ENCODE peak calls at places on chromosomes 4 and X, in four cellular contexts. K, I, C and R are unnamed samples.

GRCh38 chrX:46686003-46686645 is 72.8 kb downstream of the SLC9A7 start:
- DNase-seq in K (no peak), I (no peak), C (peak), R (no peak)

GRCh38 chr4:82753238-82753637 is 45.4 kb downstream of the SCD5 start:
- DNase-seq in K (no peak), I (no peak), C (no peak), R (no peak)

GRCh38 chrX:1554469-1555210 is 17.7 kb upstream of the P2RY8 start:
- DNase-seq in K (no peak), I (no peak), C (no peak), R (no peak)

GRCh38 chr4:142380052-142380598 is 466.0 kb downstream of the INPP4B start:
- DNase-seq in K (no peak), I (no peak), C (no peak), R (no peak)

GRCh38 chr4:16194199-16194598 is 32.1 kb downstream of the TAPT1 start:
- DNase-seq in K (no peak), I (no peak), C (peak), R (no peak)

GRCh38 chr4:102344520-102344954 is 745 bp downstream of the SLC39A8 start:
- DNase-seq in K (no peak), I (peak), C (peak), R (no peak)

GRCh38 chrX:27619975-27620374 is 29.8 kb downstream of the DCAF8L2 start:
- DNase-seq in K (no peak), I (no peak), C (peak), R (no peak)

GRCh38 chrX:129540725-129541184 is 696 bp downstream of the OCRL start:
- DNase-seq in K (no peak), I (no peak), C (no peak), R (no peak)

GRCh38 chrX:154607370-154607769 is 11.7 kb downstream of the CTAG1B start:
- DNase-seq in K (no peak), I (no peak), C (no peak), R (no peak)

GRCh38 chrX:154026136-154026806 is 6.6 kb upstream of the IRAK1 start:
- DNase-seq in K (no peak), I (no peak), C (no peak), R (no peak)

GRCh38 chr4:150224896-150225591 is 146.8 kb downstream of the DCLK2 start:
- DNase-seq in K (no peak), I (no peak), C (peak), R (no peak)

GRCh38 chr4:85175190-85175589 is 208.7 kb upstream of the WDFY3 start:
- DNase-seq in K (no peak), I (no peak), C (no peak), R (no peak)

GRCh38 chr4:48738856-48739255 is 41.2 kb downstream of the FRYL start:
- DNase-seq in K (no peak), I (no peak), C (no peak), R (no peak)

GRCh38 chrX:131802836-131803626 is 220.1 kb upstream of the STK26 start:
- DNase-seq in K (no peak), I (peak), C (no peak), R (no peak)

GRCh38 chr4:120826449-120826848 is 96.1 kb downstream of the PRDM5 start:
- DNase-seq in K (no peak), I (no peak), C (no peak), R (no peak)

GRCh38 chr4:172726001-172726423 is 442.6 kb upstream of the GALNT7 start:
- DNase-seq in K (no peak), I (no peak), C (peak), R (no peak)

GRCh38 chr4:115187136-115187535 is 73.7 kb upstream of the NDST4 start:
- DNase-seq in K (no peak), I (no peak), C (peak), R (no peak)

GRCh38 chr4:65050786-65051185 is 619.5 kb downstream of the EPHA5 start:
- DNase-seq in K (no peak), I (no peak), C (no peak), R (no peak)

GRCh38 chrX:99271641-99272040 is 1138.4 kb downstream of the PCDH19 start:
- DNase-seq in K (no peak), I (no peak), C (no peak), R (no peak)

GRCh38 chr4:85495621-85496020 is 20.7 kb downstream of the ARHGAP24 start:
- DNase-seq in K (no peak), I (no peak), C (no peak), R (no peak)

GRCh38 chr4:80788798-80789197 is 241.7 kb upstream of the BMP3 start:
- DNase-seq in K (no peak), I (no peak), C (peak), R (no peak)

GRCh38 chrX:40095588-40096394 is 2.0 kb downstream of the BCOR start:
- DNase-seq in K (no peak), I (no peak), C (peak), R (no peak)

GRCh38 chr4:78784255-78784654 is 8.1 kb downstream of the BMP2K start:
- DNase-seq in K (no peak), I (no peak), C (peak), R (no peak)

GRCh38 chr4:103484521-103484920 is 235.3 kb downstream of the TACR3 start:
- DNase-seq in K (no peak), I (no peak), C (no peak), R (no peak)

GRCh38 chr4:10108391-10108790 is 8.2 kb downstream of the WDR1 start:
- DNase-seq in K (no peak), I (no peak), C (peak), R (no peak)

GRCh38 chr4:68466185-68466584 is 18.9 kb downstream of the TMPRSS11E start:
- DNase-seq in K (no peak), I (no peak), C (peak), R (peak)

GRCh38 chr4:10063544-10064300 is 42.4 kb upstream of the SLC2A9 start:
- DNase-seq in K (peak), I (no peak), C (peak), R (no peak)

GRCh38 chr4:108359130-108359709 is 190.5 kb upstream of the LEF1 start:
- DNase-seq in K (no peak), I (no peak), C (no peak), R (no peak)

GRCh38 chr4:108365551-108365950 is 196.8 kb upstream of the LEF1 start:
- DNase-seq in K (no peak), I (no peak), C (no peak), R (no peak)

GRCh38 chr4:108361886-108362285 is 193.2 kb upstream of the LEF1 start:
- DNase-seq in K (no peak), I (no peak), C (no peak), R (no peak)

GRCh38 chr4:108359936-108360681 is 191.4 kb upstream of the LEF1 start:
- DNase-seq in K (no peak), I (no peak), C (no peak), R (no peak)

DNA sequence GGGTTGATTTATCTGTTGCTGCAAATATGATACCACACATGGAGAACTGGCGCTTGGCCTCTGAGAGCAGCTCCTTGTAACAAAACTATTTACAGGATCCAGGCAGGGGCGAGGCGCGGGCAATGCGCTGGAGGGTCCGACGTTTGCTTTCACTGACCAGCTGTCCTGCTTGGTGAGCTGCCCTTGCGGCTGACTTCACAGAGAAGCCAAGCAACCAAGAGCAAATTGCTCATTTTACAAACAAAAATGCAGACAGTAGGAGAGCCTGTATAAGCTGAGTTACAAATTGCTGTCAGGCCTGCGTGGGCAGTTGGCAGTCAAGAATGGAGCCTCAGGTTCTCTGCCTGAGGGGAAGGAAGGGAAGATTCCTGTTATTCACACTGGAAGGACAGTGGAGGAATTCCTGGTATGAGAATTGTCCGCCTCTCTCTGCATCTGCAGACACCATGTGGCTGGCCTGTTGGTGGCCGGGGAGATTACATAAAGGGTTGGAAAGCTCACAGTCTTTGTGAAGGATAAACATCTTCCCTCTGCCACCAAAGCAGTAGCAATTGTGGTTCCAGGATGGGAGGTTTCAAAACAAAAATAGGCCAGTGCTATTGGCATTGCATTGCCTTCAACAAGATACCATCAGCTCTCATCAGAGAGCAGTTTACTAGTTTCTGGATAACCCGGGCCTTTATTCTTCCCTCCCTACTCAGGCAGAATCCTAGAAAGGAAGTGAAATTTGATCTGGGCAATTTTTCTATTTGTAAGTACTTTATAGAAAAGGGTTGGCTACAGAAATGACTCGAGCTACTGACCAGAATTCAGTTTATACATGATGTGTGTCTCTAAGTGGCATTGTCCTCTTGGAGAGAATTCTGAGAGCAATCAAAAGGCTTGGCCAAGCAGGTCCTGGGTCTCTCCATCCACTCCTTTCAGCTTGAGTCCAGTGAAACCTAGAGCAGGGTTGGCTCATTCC is 192.4 kb upstream of the LEF1 start:
- DNase-seq in K (no peak), I (no peak), C (peak), R (no peak)
- H3K4me3 ChIP-seq in K (no peak), I (no peak), C (no peak), R (no peak)

DNA sequence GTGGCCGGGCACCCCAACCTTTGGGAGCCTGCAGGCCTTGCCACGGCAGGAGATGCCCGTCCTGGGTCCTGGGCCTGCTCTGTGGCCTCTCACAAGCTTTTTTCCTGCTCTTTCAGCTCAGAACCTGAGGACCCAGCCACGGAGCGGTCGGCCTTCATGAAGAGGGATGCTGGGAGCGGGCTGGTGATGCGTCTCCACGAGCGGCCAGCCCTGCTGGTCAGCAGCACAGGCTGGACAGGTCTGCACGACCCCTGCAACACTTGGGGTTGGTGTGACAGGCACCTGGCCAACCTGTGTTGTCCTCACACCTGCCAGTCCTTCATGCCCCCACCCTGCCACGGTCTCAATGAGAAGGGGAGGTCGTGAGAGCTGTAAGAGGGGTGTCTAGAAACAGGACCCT is 170.0 kb downstream of the ADRA2C start:
- DNase-seq in K (no peak), I (no peak), C (no peak), R (no peak)
- H3K4me3 ChIP-seq in K (no peak), I (no peak), C (no peak), R (no peak)

GRCh38 chr4:161496-162284 is 37.4 kb downstream of the ZNF718 start:
- DNase-seq in K (no peak), I (no peak), C (peak), R (no peak)
- H3K4me3 ChIP-seq in K (no peak), I (no peak), C (no peak), R (no peak)

GRCh38 chr4:76898949-76899640 is 1.2 kb upstream of the SOWAHB start:
- DNase-seq in K (no peak), I (no peak), C (peak), R (no peak)

GRCh38 chr4:76897522-76898384 is at the start of gene SOWAHB:
- DNase-seq in K (no peak), I (no peak), C (no peak), R (no peak)

GRCh38 chr4:76896731-76897521 is 1.0 kb downstream of the SOWAHB start:
- DNase-seq in K (no peak), I (no peak), C (peak), R (no peak)

GRCh38 chr4:76896048-76896447 is 1.9 kb downstream of the SOWAHB start:
- DNase-seq in K (no peak), I (no peak), C (no peak), R (no peak)

DNA sequence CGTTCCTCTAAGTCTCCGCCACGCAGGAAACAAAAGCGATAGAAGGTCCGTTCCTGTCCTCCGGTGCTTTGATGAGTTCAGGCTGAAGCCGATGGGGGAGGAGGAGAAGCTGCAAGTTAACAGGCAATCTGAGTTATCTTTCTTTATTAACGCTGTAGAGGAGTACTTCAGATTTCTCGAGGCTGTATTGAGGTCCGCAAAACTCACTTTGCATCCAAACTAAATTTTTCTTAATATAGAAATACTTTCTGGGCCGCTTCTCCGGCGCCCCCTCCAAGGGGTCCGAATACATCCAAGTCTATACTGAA is 395 bp upstream of the SOWAHB start:
- DNase-seq in K (no peak), I (no peak), C (peak), R (no peak)
- H3K4me3 ChIP-seq in K (peak), I (peak), C (peak), R (peak)

GRCh38 chrX:2577844-2578444 is 77.2 kb upstream of the DHRSX start:
- DNase-seq in K (no peak), I (no peak), C (peak), R (no peak)

GRCh38 chrX:2583194-2584162 is 82.7 kb upstream of the DHRSX start:
- DNase-seq in K (no peak), I (no peak), C (no peak), R (no peak)

GRCh38 chrX:2584216-2584615 is 83.4 kb upstream of the DHRSX start:
- DNase-seq in K (no peak), I (no peak), C (no peak), R (no peak)

GRCh38 chrX:2578864-2579263 is 78.1 kb upstream of the DHRSX start:
- DNase-seq in K (no peak), I (no peak), C (no peak), R (no peak)

GRCh38 chrX:2581296-2581695 is 80.5 kb upstream of the DHRSX start:
- DNase-seq in K (no peak), I (no peak), C (no peak), R (no peak)
- H3K4me3 ChIP-seq in K (no peak), I (no peak), C (no peak), R (no peak)

DNA sequence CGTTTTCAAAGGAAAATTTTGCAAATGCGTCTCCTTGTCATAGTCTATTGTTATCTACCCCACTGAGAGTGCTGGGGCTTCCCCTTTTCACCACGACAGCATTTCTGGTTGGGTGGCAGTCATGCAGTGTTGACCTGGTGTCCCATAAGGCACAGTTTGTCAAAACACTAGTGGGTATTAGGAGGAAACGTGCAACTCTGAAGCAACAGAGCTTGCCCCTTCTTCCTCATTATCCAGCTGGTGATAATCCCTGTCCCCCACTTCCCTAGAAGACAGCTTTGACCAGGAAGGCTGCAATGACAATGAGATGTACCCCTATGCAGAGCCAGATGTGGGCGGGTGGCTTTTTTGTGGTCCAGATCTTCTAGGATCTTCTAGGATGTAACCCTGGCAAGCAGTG is 1.8 kb downstream of the TBC1D1 start:
- DNase-seq in K (no peak), I (peak), C (no peak), R (no peak)
- H3K4me3 ChIP-seq in K (peak), I (peak), C (no peak), R (no peak)